ENCODE peak calls at places on chromosomes 16 and 17, in eight cellular contexts. One of them, this sample, is unnamed.

GRCh38 chr17:43448720-43449469 is 34.9 kb upstream of the DHX8 start:
- DNase-seq in T-cell: no peak
- DNase-seq in T-helper 9 cell: no peak
- DNase-seq in stimulated activated CD4-positive, alpha-beta T cell treated with anti-CD3 and anti-CD28 coated beads, Interleukin-2, amount 100 ng/mL, for 24 hours: no peak
- DNase-seq in activated CD4-positive, alpha-beta T cell treated with anti-CD3 and anti-CD28 coated beads, Interleukin-2, amount 10 ng/mL, durations not matched to agents 7 days and 5 days: no peak
- DNase-seq in AG04450: no peak
- DNase-seq in T47D: no peak
- DNase-seq in kidney tubule cell: no peak
- DNase-seq in this sample: no peak

GRCh38 chr17:70552230-70552981 is 383.1 kb downstream of the KCNJ2 start:
- DNase-seq in stimulated activated CD4-positive, alpha-beta T cell treated with anti-CD3 and anti-CD28 coated beads, Interleukin-2, amount 100 ng/mL, for 24 hours: no peak
- DNase-seq in T-cell: no peak
- DNase-seq in kidney tubule cell: peak; percentile 53
- DNase-seq in activated CD4-positive, alpha-beta T cell treated with anti-CD3 and anti-CD28 coated beads, Interleukin-2, amount 10 ng/mL, durations not matched to agents 7 days and 5 days: no peak
- DNase-seq in T-helper 9 cell: no peak
- DNase-seq in T47D: peak; percentile 69
- DNase-seq in AG04450: no peak
- DNase-seq in this sample: no peak

GRCh38 chr17:2262146-2262587 is 41.4 kb downstream of the SMG6 start:
- DNase-seq in activated CD4-positive, alpha-beta T cell treated with anti-CD3 and anti-CD28 coated beads, Interleukin-2, amount 10 ng/mL, durations not matched to agents 7 days and 5 days: no peak
- DNase-seq in T47D: no peak
- DNase-seq in kidney tubule cell: peak; percentile 59
- DNase-seq in T-helper 9 cell: no peak
- DNase-seq in T-cell: no peak
- DNase-seq in stimulated activated CD4-positive, alpha-beta T cell treated with anti-CD3 and anti-CD28 coated beads, Interleukin-2, amount 100 ng/mL, for 24 hours: no peak
- DNase-seq in AG04450: peak; percentile 46
- DNase-seq in this sample: no peak

GRCh38 chr17:73686126-73686525 is 41.9 kb upstream of the SDK2 start:
- DNase-seq in stimulated activated CD4-positive, alpha-beta T cell treated with anti-CD3 and anti-CD28 coated beads, Interleukin-2, amount 100 ng/mL, for 24 hours: no peak
- DNase-seq in T47D: no peak
- DNase-seq in kidney tubule cell: no peak
- DNase-seq in T-cell: no peak
- DNase-seq in activated CD4-positive, alpha-beta T cell treated with anti-CD3 and anti-CD28 coated beads, Interleukin-2, amount 10 ng/mL, durations not matched to agents 7 days and 5 days: no peak
- DNase-seq in T-helper 9 cell: no peak
- DNase-seq in AG04450: no peak
- DNase-seq in this sample: no peak

GRCh38 chr17:77890771-77891170 is 67.7 kb upstream of the TNRC6C start:
- DNase-seq in kidney tubule cell: no peak
- DNase-seq in T-cell: no peak
- DNase-seq in stimulated activated CD4-positive, alpha-beta T cell treated with anti-CD3 and anti-CD28 coated beads, Interleukin-2, amount 100 ng/mL, for 24 hours: no peak
- DNase-seq in T47D: no peak
- DNase-seq in activated CD4-positive, alpha-beta T cell treated with anti-CD3 and anti-CD28 coated beads, Interleukin-2, amount 10 ng/mL, durations not matched to agents 7 days and 5 days: no peak
- DNase-seq in T-helper 9 cell: no peak
- DNase-seq in AG04450: no peak
- DNase-seq in this sample: no peak

GRCh38 chr17:5237541-5238016 is 2.9 kb upstream of the SCIMP start:
- DNase-seq in AG04450: no peak
- DNase-seq in T-helper 9 cell: no peak
- DNase-seq in kidney tubule cell: peak; percentile 73
- DNase-seq in T47D: peak; percentile 94
- DNase-seq in T-cell: peak; percentile 35
- DNase-seq in stimulated activated CD4-positive, alpha-beta T cell treated with anti-CD3 and anti-CD28 coated beads, Interleukin-2, amount 100 ng/mL, for 24 hours: peak; percentile 51
- DNase-seq in activated CD4-positive, alpha-beta T cell treated with anti-CD3 and anti-CD28 coated beads, Interleukin-2, amount 10 ng/mL, durations not matched to agents 7 days and 5 days: peak; percentile 50
- DNase-seq in this sample: peak; percentile 69

GRCh38 chr17:82010575-82011525 is 11.8 kb downstream of the CENPX start:
- DNase-seq in T-cell: no peak
- DNase-seq in T-helper 9 cell: no peak
- DNase-seq in T47D: no peak
- DNase-seq in kidney tubule cell: no peak
- DNase-seq in AG04450: no peak
- DNase-seq in stimulated activated CD4-positive, alpha-beta T cell treated with anti-CD3 and anti-CD28 coated beads, Interleukin-2, amount 100 ng/mL, for 24 hours: no peak
- DNase-seq in activated CD4-positive, alpha-beta T cell treated with anti-CD3 and anti-CD28 coated beads, Interleukin-2, amount 10 ng/mL, durations not matched to agents 7 days and 5 days: no peak
- DNase-seq in this sample: no peak

GRCh38 chr16:25108054-25108453 is 3.5 kb upstream of the LCMT1 start:
- DNase-seq in stimulated activated CD4-positive, alpha-beta T cell treated with anti-CD3 and anti-CD28 coated beads, Interleukin-2, amount 100 ng/mL, for 24 hours: peak; percentile 39
- DNase-seq in activated CD4-positive, alpha-beta T cell treated with anti-CD3 and anti-CD28 coated beads, Interleukin-2, amount 10 ng/mL, durations not matched to agents 7 days and 5 days: peak; percentile 49
- DNase-seq in kidney tubule cell: no peak
- DNase-seq in T47D: no peak
- DNase-seq in T-helper 9 cell: no peak
- DNase-seq in T-cell: peak; percentile 37
- DNase-seq in AG04450: no peak
- DNase-seq in this sample: peak; percentile 29

GRCh38 chr16:83315271-83315670 is 492.5 kb upstream of the HSBP1 start:
- DNase-seq in activated CD4-positive, alpha-beta T cell treated with anti-CD3 and anti-CD28 coated beads, Interleukin-2, amount 10 ng/mL, durations not matched to agents 7 days and 5 days: no peak
- DNase-seq in T47D: no peak
- DNase-seq in T-cell: no peak
- DNase-seq in kidney tubule cell: no peak
- DNase-seq in AG04450: no peak
- DNase-seq in T-helper 9 cell: no peak
- DNase-seq in stimulated activated CD4-positive, alpha-beta T cell treated with anti-CD3 and anti-CD28 coated beads, Interleukin-2, amount 100 ng/mL, for 24 hours: no peak
- DNase-seq in this sample: no peak

GRCh38 chr16:67163903-67164558 is 514 bp upstream of the HSF4 start:
- DNase-seq in stimulated activated CD4-positive, alpha-beta T cell treated with anti-CD3 and anti-CD28 coated beads, Interleukin-2, amount 100 ng/mL, for 24 hours: no peak
- DNase-seq in T-helper 9 cell: no peak
- DNase-seq in T-cell: no peak
- DNase-seq in T47D: no peak
- DNase-seq in activated CD4-positive, alpha-beta T cell treated with anti-CD3 and anti-CD28 coated beads, Interleukin-2, amount 10 ng/mL, durations not matched to agents 7 days and 5 days: no peak
- DNase-seq in AG04450: no peak
- DNase-seq in kidney tubule cell: no peak
- DNase-seq in this sample: no peak

GRCh38 chr17:62064029-62064790 is 868 bp downstream of the MED13 start:
- DNase-seq in activated CD4-positive, alpha-beta T cell treated with anti-CD3 and anti-CD28 coated beads, Interleukin-2, amount 10 ng/mL, durations not matched to agents 7 days and 5 days: peak; percentile 29
- DNase-seq in kidney tubule cell: peak; percentile 65
- DNase-seq in T-cell: no peak
- DNase-seq in T47D: peak; percentile 36
- DNase-seq in AG04450: no peak
- DNase-seq in T-helper 9 cell: no peak
- DNase-seq in stimulated activated CD4-positive, alpha-beta T cell treated with anti-CD3 and anti-CD28 coated beads, Interleukin-2, amount 100 ng/mL, for 24 hours: no peak
- DNase-seq in this sample: no peak

GRCh38 chr16:56277040-56277439 is 85.8 kb downstream of the GNAO1 start:
- DNase-seq in stimulated activated CD4-positive, alpha-beta T cell treated with anti-CD3 and anti-CD28 coated beads, Interleukin-2, amount 100 ng/mL, for 24 hours: no peak
- DNase-seq in T-helper 9 cell: no peak
- DNase-seq in activated CD4-positive, alpha-beta T cell treated with anti-CD3 and anti-CD28 coated beads, Interleukin-2, amount 10 ng/mL, durations not matched to agents 7 days and 5 days: no peak
- DNase-seq in AG04450: no peak
- DNase-seq in T47D: no peak
- DNase-seq in T-cell: no peak
- DNase-seq in kidney tubule cell: no peak
- DNase-seq in this sample: no peak

GRCh38 chr17:73290399-73291259 is 21.2 kb downstream of the CDC42EP4 start:
- DNase-seq in activated CD4-positive, alpha-beta T cell treated with anti-CD3 and anti-CD28 coated beads, Interleukin-2, amount 10 ng/mL, durations not matched to agents 7 days and 5 days: no peak
- DNase-seq in T-helper 9 cell: no peak
- DNase-seq in stimulated activated CD4-positive, alpha-beta T cell treated with anti-CD3 and anti-CD28 coated beads, Interleukin-2, amount 100 ng/mL, for 24 hours: no peak
- DNase-seq in T47D: peak; percentile 77
- DNase-seq in AG04450: no peak
- DNase-seq in T-cell: no peak
- DNase-seq in kidney tubule cell: no peak
- DNase-seq in this sample: no peak

GRCh38 chr16:67392301-67393059 is 818 bp downstream of the TPPP3 start:
- DNase-seq in T47D: no peak
- DNase-seq in kidney tubule cell: no peak
- DNase-seq in activated CD4-positive, alpha-beta T cell treated with anti-CD3 and anti-CD28 coated beads, Interleukin-2, amount 10 ng/mL, durations not matched to agents 7 days and 5 days: no peak
- DNase-seq in T-helper 9 cell: no peak
- DNase-seq in stimulated activated CD4-positive, alpha-beta T cell treated with anti-CD3 and anti-CD28 coated beads, Interleukin-2, amount 100 ng/mL, for 24 hours: no peak
- DNase-seq in T-cell: no peak
- DNase-seq in AG04450: no peak
- DNase-seq in this sample: no peak

GRCh38 chr16:391885-392335 is 5.1 kb upstream of the NME4 start:
- DNase-seq in T-cell: peak; percentile 74
- DNase-seq in T-helper 9 cell: peak; percentile 55
- DNase-seq in T47D: peak; percentile 72
- DNase-seq in stimulated activated CD4-positive, alpha-beta T cell treated with anti-CD3 and anti-CD28 coated beads, Interleukin-2, amount 100 ng/mL, for 24 hours: peak; percentile 88
- DNase-seq in activated CD4-positive, alpha-beta T cell treated with anti-CD3 and anti-CD28 coated beads, Interleukin-2, amount 10 ng/mL, durations not matched to agents 7 days and 5 days: peak; percentile 74
- DNase-seq in kidney tubule cell: peak; percentile 96
- DNase-seq in AG04450: peak; percentile 45
- DNase-seq in this sample: peak; percentile 92

GRCh38 chr17:17729620-17730249 is 48.5 kb downstream of the RAI1 start:
- DNase-seq in T-helper 9 cell: peak; percentile 40
- DNase-seq in T47D: peak; percentile 74
- DNase-seq in activated CD4-positive, alpha-beta T cell treated with anti-CD3 and anti-CD28 coated beads, Interleukin-2, amount 10 ng/mL, durations not matched to agents 7 days and 5 days: peak; percentile 70
- DNase-seq in AG04450: no peak
- DNase-seq in kidney tubule cell: peak; percentile 59
- DNase-seq in stimulated activated CD4-positive, alpha-beta T cell treated with anti-CD3 and anti-CD28 coated beads, Interleukin-2, amount 100 ng/mL, for 24 hours: peak; percentile 55
- DNase-seq in T-cell: peak; percentile 45
- DNase-seq in this sample: peak; percentile 46

GRCh38 chr16:89472711-89473075 is 17.7 kb downstream of the ANKRD11 start:
- DNase-seq in activated CD4-positive, alpha-beta T cell treated with anti-CD3 and anti-CD28 coated beads, Interleukin-2, amount 10 ng/mL, durations not matched to agents 7 days and 5 days: no peak
- DNase-seq in kidney tubule cell: no peak
- DNase-seq in T-helper 9 cell: no peak
- DNase-seq in T-cell: no peak
- DNase-seq in stimulated activated CD4-positive, alpha-beta T cell treated with anti-CD3 and anti-CD28 coated beads, Interleukin-2, amount 100 ng/mL, for 24 hours: no peak
- DNase-seq in T47D: no peak
- DNase-seq in AG04450: no peak
- DNase-seq in this sample: no peak

GRCh38 chr16:1681032-1681431 is 3.0 kb downstream of the JPT2 start:
- DNase-seq in T-cell: no peak
- DNase-seq in T47D: no peak
- DNase-seq in activated CD4-positive, alpha-beta T cell treated with anti-CD3 and anti-CD28 coated beads, Interleukin-2, amount 10 ng/mL, durations not matched to agents 7 days and 5 days: no peak
- DNase-seq in T-helper 9 cell: no peak
- DNase-seq in stimulated activated CD4-positive, alpha-beta T cell treated with anti-CD3 and anti-CD28 coated beads, Interleukin-2, amount 100 ng/mL, for 24 hours: no peak
- DNase-seq in kidney tubule cell: no peak
- DNase-seq in AG04450: no peak
- DNase-seq in this sample: no peak

GRCh38 chr16:55437627-55438026 is 41.4 kb upstream of the MMP2 start:
- DNase-seq in activated CD4-positive, alpha-beta T cell treated with anti-CD3 and anti-CD28 coated beads, Interleukin-2, amount 10 ng/mL, durations not matched to agents 7 days and 5 days: no peak
- DNase-seq in T-helper 9 cell: no peak
- DNase-seq in AG04450: no peak
- DNase-seq in kidney tubule cell: peak; percentile 28
- DNase-seq in stimulated activated CD4-positive, alpha-beta T cell treated with anti-CD3 and anti-CD28 coated beads, Interleukin-2, amount 100 ng/mL, for 24 hours: no peak
- DNase-seq in T-cell: no peak
- DNase-seq in T47D: no peak
- DNase-seq in this sample: no peak

GRCh38 chr17:29256735-29257466 is 10.2 kb downstream of the CRYBA1 start:
- DNase-seq in T-helper 9 cell: no peak
- DNase-seq in AG04450: no peak
- DNase-seq in T47D: no peak
- DNase-seq in stimulated activated CD4-positive, alpha-beta T cell treated with anti-CD3 and anti-CD28 coated beads, Interleukin-2, amount 100 ng/mL, for 24 hours: no peak
- DNase-seq in activated CD4-positive, alpha-beta T cell treated with anti-CD3 and anti-CD28 coated beads, Interleukin-2, amount 10 ng/mL, durations not matched to agents 7 days and 5 days: no peak
- DNase-seq in T-cell: no peak
- DNase-seq in kidney tubule cell: no peak
- DNase-seq in this sample: no peak

GRCh38 chr16:15043344-15043743 is 12.5 kb downstream of the NTAN1 start:
- DNase-seq in T-helper 9 cell: no peak
- DNase-seq in AG04450: no peak
- DNase-seq in activated CD4-positive, alpha-beta T cell treated with anti-CD3 and anti-CD28 coated beads, Interleukin-2, amount 10 ng/mL, durations not matched to agents 7 days and 5 days: no peak
- DNase-seq in kidney tubule cell: peak; percentile 77
- DNase-seq in T-cell: no peak
- DNase-seq in T47D: no peak
- DNase-seq in stimulated activated CD4-positive, alpha-beta T cell treated with anti-CD3 and anti-CD28 coated beads, Interleukin-2, amount 100 ng/mL, for 24 hours: no peak
- DNase-seq in this sample: no peak

GRCh38 chr16:2032285-2033056 is 5.8 kb downstream of the NHERF2 start:
- DNase-seq in T47D: no peak
- DNase-seq in T-cell: no peak
- DNase-seq in activated CD4-positive, alpha-beta T cell treated with anti-CD3 and anti-CD28 coated beads, Interleukin-2, amount 10 ng/mL, durations not matched to agents 7 days and 5 days: no peak
- DNase-seq in kidney tubule cell: no peak
- DNase-seq in AG04450: no peak
- DNase-seq in stimulated activated CD4-positive, alpha-beta T cell treated with anti-CD3 and anti-CD28 coated beads, Interleukin-2, amount 100 ng/mL, for 24 hours: no peak
- DNase-seq in T-helper 9 cell: no peak
- DNase-seq in this sample: no peak

GRCh38 chr16:80027007-80027965 is 426.7 kb upstream of the MAF start:
- DNase-seq in kidney tubule cell: peak; percentile 98
- DNase-seq in T-helper 9 cell: peak; percentile 4
- DNase-seq in activated CD4-positive, alpha-beta T cell treated with anti-CD3 and anti-CD28 coated beads, Interleukin-2, amount 10 ng/mL, durations not matched to agents 7 days and 5 days: peak; percentile 30
- DNase-seq in AG04450: peak; percentile 26
- DNase-seq in T47D: peak; percentile 9
- DNase-seq in stimulated activated CD4-positive, alpha-beta T cell treated with anti-CD3 and anti-CD28 coated beads, Interleukin-2, amount 100 ng/mL, for 24 hours: peak; percentile 63
- DNase-seq in T-cell: peak; percentile 7
- DNase-seq in this sample: peak; percentile 53

GRCh38 chr17:75832652-75833400 is 11.4 kb downstream of the UNC13D start:
- DNase-seq in activated CD4-positive, alpha-beta T cell treated with anti-CD3 and anti-CD28 coated beads, Interleukin-2, amount 10 ng/mL, durations not matched to agents 7 days and 5 days: peak; percentile 52
- DNase-seq in T47D: no peak
- DNase-seq in T-cell: no peak
- DNase-seq in AG04450: no peak
- DNase-seq in stimulated activated CD4-positive, alpha-beta T cell treated with anti-CD3 and anti-CD28 coated beads, Interleukin-2, amount 100 ng/mL, for 24 hours: peak; percentile 30
- DNase-seq in T-helper 9 cell: no peak
- DNase-seq in kidney tubule cell: no peak
- DNase-seq in this sample: peak; percentile 26

GRCh38 chr16:17483266-17483864 is 12.6 kb upstream of the XYLT1 start:
- DNase-seq in T-cell: no peak
- DNase-seq in T-helper 9 cell: no peak
- DNase-seq in kidney tubule cell: peak; percentile 39
- DNase-seq in activated CD4-positive, alpha-beta T cell treated with anti-CD3 and anti-CD28 coated beads, Interleukin-2, amount 10 ng/mL, durations not matched to agents 7 days and 5 days: no peak
- DNase-seq in AG04450: no peak
- DNase-seq in T47D: no peak
- DNase-seq in stimulated activated CD4-positive, alpha-beta T cell treated with anti-CD3 and anti-CD28 coated beads, Interleukin-2, amount 100 ng/mL, for 24 hours: no peak
- DNase-seq in this sample: no peak

GRCh38 chr17:40312131-40312731 is 3.3 kb downstream of the RARA start:
- DNase-seq in AG04450: no peak
- DNase-seq in stimulated activated CD4-positive, alpha-beta T cell treated with anti-CD3 and anti-CD28 coated beads, Interleukin-2, amount 100 ng/mL, for 24 hours: no peak
- DNase-seq in T47D: peak; percentile 44
- DNase-seq in T-helper 9 cell: no peak
- DNase-seq in activated CD4-positive, alpha-beta T cell treated with anti-CD3 and anti-CD28 coated beads, Interleukin-2, amount 10 ng/mL, durations not matched to agents 7 days and 5 days: no peak
- DNase-seq in T-cell: no peak
- DNase-seq in kidney tubule cell: peak; percentile 76
- DNase-seq in this sample: no peak

GRCh38 chr16:11326737-11327276 is 18.5 kb upstream of the RMI2 start:
- DNase-seq in T-helper 9 cell: no peak
- DNase-seq in AG04450: no peak
- DNase-seq in activated CD4-positive, alpha-beta T cell treated with anti-CD3 and anti-CD28 coated beads, Interleukin-2, amount 10 ng/mL, durations not matched to agents 7 days and 5 days: no peak
- DNase-seq in stimulated activated CD4-positive, alpha-beta T cell treated with anti-CD3 and anti-CD28 coated beads, Interleukin-2, amount 100 ng/mL, for 24 hours: no peak
- DNase-seq in T47D: no peak
- DNase-seq in kidney tubule cell: no peak
- DNase-seq in T-cell: no peak
- DNase-seq in this sample: no peak

GRCh38 chr17:35002876-35003551 is 22.7 kb downstream of the LIG3 start:
- DNase-seq in T-cell: no peak
- DNase-seq in kidney tubule cell: peak; percentile 8
- DNase-seq in AG04450: peak; percentile 29
- DNase-seq in T47D: no peak
- DNase-seq in stimulated activated CD4-positive, alpha-beta T cell treated with anti-CD3 and anti-CD28 coated beads, Interleukin-2, amount 100 ng/mL, for 24 hours: no peak
- DNase-seq in activated CD4-positive, alpha-beta T cell treated with anti-CD3 and anti-CD28 coated beads, Interleukin-2, amount 10 ng/mL, durations not matched to agents 7 days and 5 days: no peak
- DNase-seq in T-helper 9 cell: no peak
- DNase-seq in this sample: no peak

GRCh38 chr17:57130708-57131461 is 45.8 kb downstream of the AKAP1 start:
- DNase-seq in AG04450: peak; percentile 46
- DNase-seq in T-helper 9 cell: peak; percentile 84
- DNase-seq in stimulated activated CD4-positive, alpha-beta T cell treated with anti-CD3 and anti-CD28 coated beads, Interleukin-2, amount 100 ng/mL, for 24 hours: peak; percentile 87
- DNase-seq in kidney tubule cell: peak; percentile 71
- DNase-seq in T-cell: peak; percentile 76
- DNase-seq in T47D: peak; percentile 90
- DNase-seq in activated CD4-positive, alpha-beta T cell treated with anti-CD3 and anti-CD28 coated beads, Interleukin-2, amount 10 ng/mL, durations not matched to agents 7 days and 5 days: peak; percentile 89
- DNase-seq in this sample: peak; percentile 83

GRCh38 chr16:52491216-52491615 is 55.7 kb downstream of the TOX3 start:
- DNase-seq in kidney tubule cell: no peak
- DNase-seq in stimulated activated CD4-positive, alpha-beta T cell treated with anti-CD3 and anti-CD28 coated beads, Interleukin-2, amount 100 ng/mL, for 24 hours: no peak
- DNase-seq in T-helper 9 cell: no peak
- DNase-seq in T-cell: no peak
- DNase-seq in AG04450: no peak
- DNase-seq in activated CD4-positive, alpha-beta T cell treated with anti-CD3 and anti-CD28 coated beads, Interleukin-2, amount 10 ng/mL, durations not matched to agents 7 days and 5 days: no peak
- DNase-seq in T47D: no peak
- DNase-seq in this sample: no peak

GRCh38 chr17:31156326-31156725 is 61.5 kb downstream of the NF1 start:
- DNase-seq in T47D: no peak
- DNase-seq in activated CD4-positive, alpha-beta T cell treated with anti-CD3 and anti-CD28 coated beads, Interleukin-2, amount 10 ng/mL, durations not matched to agents 7 days and 5 days: no peak
- DNase-seq in T-cell: no peak
- DNase-seq in T-helper 9 cell: no peak
- DNase-seq in kidney tubule cell: no peak
- DNase-seq in stimulated activated CD4-positive, alpha-beta T cell treated with anti-CD3 and anti-CD28 coated beads, Interleukin-2, amount 100 ng/mL, for 24 hours: no peak
- DNase-seq in AG04450: peak; percentile 21
- DNase-seq in this sample: no peak

This sample was measured in activated naive CD8-positive, alpha-beta T cell treated with anti-CD3 and anti-CD28 coated beads, Interleukin-2, amount 50 U/mL, for 24 hours.